ENCODE peak calls at places on chromosomes 4 and X, in ten cellular contexts. One of them, this sample, is unnamed.

GRCh38 chr4:105837037-105837436 is 58.2 kb upstream of the NPNT start:
- DNase-seq in heart right ventricle: no peak
- DNase-seq in choroid plexus epithelial cell: no peak
- DNase-seq in breast epithelium: no peak
- DNase-seq in ovary: no peak
- DNase-seq in GM10248: no peak
- DNase-seq in left lung: no peak
- DNase-seq in uterus: no peak
- DNase-seq in endodermal cell: no peak
- DNase-seq in spleen: no peak
- DNase-seq in this sample: no peak

GRCh38 chr4:187474238-187474637 is 521.3 kb upstream of the ZFP42 start:
- DNase-seq in heart right ventricle: no peak
- DNase-seq in left lung: no peak
- DNase-seq in spleen: no peak
- DNase-seq in endodermal cell: no peak
- DNase-seq in choroid plexus epithelial cell: no peak
- DNase-seq in breast epithelium: no peak
- DNase-seq in GM10248: no peak
- DNase-seq in uterus: no peak
- DNase-seq in ovary: no peak
- DNase-seq in this sample: no peak

GRCh38 chrX:119692241-119693031 is 532 bp downstream of the SEPTIN6 start:
- DNase-seq in choroid plexus epithelial cell: peak; percentile 46
- DNase-seq in heart right ventricle: peak; percentile 24
- DNase-seq in left lung: peak; percentile 81
- DNase-seq in endodermal cell: peak; percentile 73
- DNase-seq in breast epithelium: no peak
- DNase-seq in uterus: no peak
- DNase-seq in GM10248: peak; percentile 39
- DNase-seq in spleen: peak; percentile 90
- DNase-seq in ovary: peak; percentile 17
- DNase-seq in this sample: peak; percentile 21

GRCh38 chrX:150205011-150205410 is 158.1 kb upstream of the MAMLD1 start:
- DNase-seq in spleen: peak; percentile 29
- DNase-seq in GM10248: no peak
- DNase-seq in breast epithelium: no peak
- DNase-seq in choroid plexus epithelial cell: peak; percentile 81
- DNase-seq in ovary: no peak
- DNase-seq in uterus: no peak
- DNase-seq in left lung: no peak
- DNase-seq in endodermal cell: no peak
- DNase-seq in heart right ventricle: no peak
- DNase-seq in this sample: no peak

GRCh38 chr4:25756503-25756902 is 100.9 kb downstream of the SLC34A2 start:
- DNase-seq in GM10248: no peak
- DNase-seq in spleen: no peak
- DNase-seq in left lung: no peak
- DNase-seq in heart right ventricle: no peak
- DNase-seq in endodermal cell: no peak
- DNase-seq in choroid plexus epithelial cell: no peak
- DNase-seq in ovary: no peak
- DNase-seq in breast epithelium: no peak
- DNase-seq in uterus: no peak
- DNase-seq in this sample: peak; percentile 23

GRCh38 chrX:677376-677775 is 46.8 kb downstream of the SHOX start:
- DNase-seq in GM10248: no peak
- DNase-seq in left lung: no peak
- DNase-seq in breast epithelium: no peak
- DNase-seq in heart right ventricle: no peak
- DNase-seq in uterus: no peak
- DNase-seq in ovary: no peak
- DNase-seq in choroid plexus epithelial cell: no peak
- DNase-seq in spleen: peak; percentile 71
- DNase-seq in endodermal cell: no peak
- DNase-seq in this sample: no peak

GRCh38 chrX:19272452-19272851 is 71.3 kb upstream of the PDHA1 start:
- DNase-seq in choroid plexus epithelial cell: peak; percentile 23
- DNase-seq in left lung: no peak
- DNase-seq in endodermal cell: no peak
- DNase-seq in spleen: no peak
- DNase-seq in ovary: no peak
- DNase-seq in GM10248: no peak
- DNase-seq in uterus: no peak
- DNase-seq in heart right ventricle: no peak
- DNase-seq in breast epithelium: no peak
- DNase-seq in this sample: no peak

GRCh38 chr4:86848136-86848535 is 1.0 kb downstream of the SLC10A6 start:
- DNase-seq in spleen: no peak
- DNase-seq in GM10248: no peak
- DNase-seq in endodermal cell: peak; percentile 57
- DNase-seq in breast epithelium: no peak
- DNase-seq in left lung: no peak
- DNase-seq in choroid plexus epithelial cell: no peak
- DNase-seq in heart right ventricle: no peak
- DNase-seq in ovary: no peak
- DNase-seq in uterus: no peak
- DNase-seq in this sample: no peak

GRCh38 chr4:31408136-31408535 is 688.0 kb downstream of the PCDH7 start:
- DNase-seq in endodermal cell: no peak
- DNase-seq in choroid plexus epithelial cell: peak; percentile 25
- DNase-seq in GM10248: no peak
- DNase-seq in heart right ventricle: no peak
- DNase-seq in uterus: no peak
- DNase-seq in left lung: no peak
- DNase-seq in breast epithelium: no peak
- DNase-seq in spleen: no peak
- DNase-seq in ovary: no peak
- DNase-seq in this sample: no peak

GRCh38 chrX:30620980-30621716 is 32.1 kb upstream of the GK start:
- DNase-seq in endodermal cell: no peak
- DNase-seq in ovary: no peak
- DNase-seq in heart right ventricle: no peak
- DNase-seq in breast epithelium: no peak
- DNase-seq in uterus: peak; percentile 38
- DNase-seq in left lung: no peak
- DNase-seq in spleen: no peak
- DNase-seq in GM10248: no peak
- DNase-seq in choroid plexus epithelial cell: peak; percentile 92
- DNase-seq in this sample: peak; percentile 2

GRCh38 chrX:128800138-128800537 is 723.2 kb downstream of the SMARCA1 start:
- DNase-seq in left lung: no peak
- DNase-seq in endodermal cell: no peak
- DNase-seq in heart right ventricle: no peak
- DNase-seq in uterus: no peak
- DNase-seq in choroid plexus epithelial cell: peak; percentile 3
- DNase-seq in spleen: no peak
- DNase-seq in ovary: no peak
- DNase-seq in GM10248: no peak
- DNase-seq in breast epithelium: no peak
- DNase-seq in this sample: no peak

GRCh38 chr4:151797131-151797530 is 36.3 kb upstream of the GATB start:
- DNase-seq in breast epithelium: no peak
- DNase-seq in ovary: no peak
- DNase-seq in endodermal cell: no peak
- DNase-seq in GM10248: no peak
- DNase-seq in choroid plexus epithelial cell: no peak
- DNase-seq in heart right ventricle: no peak
- DNase-seq in left lung: no peak
- DNase-seq in spleen: no peak
- DNase-seq in uterus: no peak
- DNase-seq in this sample: no peak

GRCh38 chrX:133923113-133923512 is 62.3 kb downstream of the GPC3 start:
- DNase-seq in left lung: no peak
- DNase-seq in endodermal cell: no peak
- DNase-seq in GM10248: peak; percentile 11
- DNase-seq in spleen: no peak
- DNase-seq in heart right ventricle: no peak
- DNase-seq in uterus: no peak
- DNase-seq in breast epithelium: no peak
- DNase-seq in choroid plexus epithelial cell: peak; percentile 10
- DNase-seq in ovary: no peak
- DNase-seq in this sample: no peak

GRCh38 chr4:42452823-42453222 is 55.5 kb downstream of the SHISA3 start:
- DNase-seq in spleen: no peak
- DNase-seq in choroid plexus epithelial cell: no peak
- DNase-seq in uterus: no peak
- DNase-seq in heart right ventricle: no peak
- DNase-seq in GM10248: no peak
- DNase-seq in ovary: no peak
- DNase-seq in left lung: no peak
- DNase-seq in endodermal cell: no peak
- DNase-seq in breast epithelium: no peak
- DNase-seq in this sample: no peak

GRCh38 chr4:6464842-6465588 is 7.4 kb downstream of the PPP2R2C start:
- DNase-seq in left lung: no peak
- DNase-seq in endodermal cell: peak; percentile 78
- DNase-seq in spleen: peak; percentile 33
- DNase-seq in choroid plexus epithelial cell: no peak
- DNase-seq in GM10248: no peak
- DNase-seq in ovary: no peak
- DNase-seq in breast epithelium: peak; percentile 41
- DNase-seq in uterus: no peak
- DNase-seq in heart right ventricle: no peak
- DNase-seq in this sample: no peak

GRCh38 chr4:752196-752861 is 46.7 kb downstream of the PCGF3 start:
- DNase-seq in uterus: no peak
- DNase-seq in GM10248: no peak
- DNase-seq in heart right ventricle: peak; percentile 11
- DNase-seq in left lung: peak; percentile 62
- DNase-seq in endodermal cell: no peak
- DNase-seq in breast epithelium: no peak
- DNase-seq in ovary: no peak
- DNase-seq in choroid plexus epithelial cell: peak; percentile 36
- DNase-seq in spleen: no peak
- DNase-seq in this sample: no peak

GRCh38 chr4:48899950-48900349 is 6.6 kb downstream of the OCIAD2 start:
- DNase-seq in heart right ventricle: no peak
- DNase-seq in spleen: no peak
- DNase-seq in choroid plexus epithelial cell: peak; percentile 85
- DNase-seq in uterus: no peak
- DNase-seq in GM10248: no peak
- DNase-seq in ovary: no peak
- DNase-seq in breast epithelium: no peak
- DNase-seq in endodermal cell: no peak
- DNase-seq in left lung: no peak
- DNase-seq in this sample: no peak

GRCh38 chr4:3879681-3880594 is 113.8 kb downstream of the ADRA2C start:
- DNase-seq in ovary: no peak
- DNase-seq in endodermal cell: no peak
- DNase-seq in GM10248: no peak
- DNase-seq in heart right ventricle: no peak
- DNase-seq in left lung: peak; percentile 72
- DNase-seq in uterus: no peak
- DNase-seq in spleen: peak; percentile 83
- DNase-seq in breast epithelium: no peak
- DNase-seq in choroid plexus epithelial cell: no peak
- DNase-seq in this sample: no peak

GRCh38 chr4:128488055-128488705 is 200.6 kb upstream of the PGRMC2 start:
- DNase-seq in heart right ventricle: no peak
- DNase-seq in spleen: no peak
- DNase-seq in GM10248: no peak
- DNase-seq in left lung: no peak
- DNase-seq in ovary: no peak
- DNase-seq in uterus: no peak
- DNase-seq in choroid plexus epithelial cell: no peak
- DNase-seq in breast epithelium: no peak
- DNase-seq in endodermal cell: no peak
- DNase-seq in this sample: no peak

GRCh38 chr4:17807446-17807845 is 3.1 kb downstream of the DCAF16 start:
- DNase-seq in heart right ventricle: no peak
- DNase-seq in ovary: no peak
- DNase-seq in choroid plexus epithelial cell: peak; percentile 53
- DNase-seq in spleen: no peak
- DNase-seq in left lung: no peak
- DNase-seq in endodermal cell: no peak
- DNase-seq in breast epithelium: no peak
- DNase-seq in uterus: no peak
- DNase-seq in GM10248: no peak
- DNase-seq in this sample: no peak
- TF ChIP-seq CTCF in heart right ventricle: no peak
- TF ChIP-seq CTCF in ovary: no peak
- TF ChIP-seq CTCF in choroid plexus epithelial cell: no peak
- TF ChIP-seq CTCF in spleen: no peak
- TF ChIP-seq CTCF in left lung: no peak
- TF ChIP-seq CTCF in endodermal cell: no peak
- TF ChIP-seq CTCF in breast epithelium: no peak
- TF ChIP-seq CTCF in uterus: no peak
- TF ChIP-seq CTCF in GM10248: no peak
- TF ChIP-seq CTCF in this sample: no peak

GRCh38 chr4:147094228-147094627 is 148.6 kb upstream of the TTC29 start:
- DNase-seq in left lung: no peak
- DNase-seq in heart right ventricle: no peak
- DNase-seq in spleen: no peak
- DNase-seq in endodermal cell: peak; percentile 59
- DNase-seq in choroid plexus epithelial cell: no peak
- DNase-seq in breast epithelium: no peak
- DNase-seq in GM10248: no peak
- DNase-seq in ovary: no peak
- DNase-seq in uterus: no peak
- DNase-seq in this sample: peak; percentile 2
- TF ChIP-seq CTCF in left lung: no peak
- TF ChIP-seq CTCF in heart right ventricle: peak; percentile 28
- TF ChIP-seq CTCF in spleen: no peak
- TF ChIP-seq CTCF in endodermal cell: peak; percentile 76
- TF ChIP-seq CTCF in choroid plexus epithelial cell: peak; percentile 51
- TF ChIP-seq CTCF in breast epithelium: no peak
- TF ChIP-seq CTCF in GM10248: peak; percentile 11
- TF ChIP-seq CTCF in ovary: no peak
- TF ChIP-seq CTCF in uterus: no peak
- TF ChIP-seq CTCF in this sample: no peak

DNA sequence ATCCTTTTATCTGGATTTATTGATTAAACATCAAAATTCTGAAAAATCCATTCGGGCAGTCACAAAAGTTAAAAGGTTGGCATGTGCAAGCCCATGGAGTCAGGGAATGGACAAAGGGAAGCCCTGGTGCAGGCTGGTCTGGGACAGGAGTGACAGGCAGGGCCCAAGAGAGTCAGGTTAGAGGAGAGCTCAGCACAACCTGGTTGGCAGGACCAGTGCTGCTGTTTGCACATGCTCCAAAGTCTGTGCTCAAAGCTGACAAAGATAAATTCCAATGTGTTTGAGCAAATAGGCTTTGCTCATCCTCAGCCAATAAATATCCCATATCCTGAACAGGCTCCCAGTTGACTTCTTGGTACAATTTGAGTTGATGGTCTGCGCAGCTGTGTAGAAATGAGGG is 1008.3 kb upstream of the TENM3 start:
- DNase-seq in endodermal cell: no peak
- DNase-seq in breast epithelium: no peak
- DNase-seq in ovary: no peak
- DNase-seq in GM10248: no peak
- DNase-seq in heart right ventricle: no peak
- DNase-seq in uterus: no peak
- DNase-seq in spleen: no peak
- DNase-seq in left lung: no peak
- DNase-seq in choroid plexus epithelial cell: no peak
- DNase-seq in this sample: no peak
- TF ChIP-seq CTCF in endodermal cell: no peak
- TF ChIP-seq CTCF in breast epithelium: no peak
- TF ChIP-seq CTCF in ovary: no peak
- TF ChIP-seq CTCF in GM10248: no peak
- TF ChIP-seq CTCF in heart right ventricle: no peak
- TF ChIP-seq CTCF in uterus: no peak
- TF ChIP-seq CTCF in spleen: no peak
- TF ChIP-seq CTCF in left lung: no peak
- TF ChIP-seq CTCF in choroid plexus epithelial cell: no peak
- TF ChIP-seq CTCF in this sample: no peak

GRCh38 chr4:143396695-143397094 is 60.0 kb downstream of the GAB1 start:
- DNase-seq in ovary: no peak
- DNase-seq in GM10248: no peak
- DNase-seq in left lung: no peak
- DNase-seq in uterus: no peak
- DNase-seq in heart right ventricle: no peak
- DNase-seq in choroid plexus epithelial cell: no peak
- DNase-seq in spleen: no peak
- DNase-seq in endodermal cell: no peak
- DNase-seq in breast epithelium: no peak
- DNase-seq in this sample: no peak
- TF ChIP-seq CTCF in ovary: no peak
- TF ChIP-seq CTCF in GM10248: no peak
- TF ChIP-seq CTCF in left lung: no peak
- TF ChIP-seq CTCF in uterus: no peak
- TF ChIP-seq CTCF in heart right ventricle: no peak
- TF ChIP-seq CTCF in choroid plexus epithelial cell: peak; percentile 38
- TF ChIP-seq CTCF in spleen: no peak
- TF ChIP-seq CTCF in endodermal cell: peak; percentile 60
- TF ChIP-seq CTCF in breast epithelium: no peak
- TF ChIP-seq CTCF in this sample: no peak

This sample was measured in Calu3.